ENCODE peak calls at places on chromosomes 12 and 14, in nine cellular contexts. One of them, this sample, is unnamed.
A peak's percentile ranks its signal among the peaks of the same experiment; 100 is the strongest.

GRCh38 chr12:27984275-27984674 is 11.7 kb upstream of the PTHLH start:
- DNase-seq in BE2C: no peak
- DNase-seq in H54: no peak
- DNase-seq in stomach: no peak
- DNase-seq in NCI-H1694 treated with DMSO at 0.1 percent for 48 hours: no peak
- DNase-seq in NCI-H748 treated with DMSO at 0.1 percent for 48 hours: no peak
- DNase-seq in stimulated activated CD4-positive, alpha-beta T cell treated with anti-CD3 and anti-CD28 coated beads, Interleukin-4, amount 100 ng/mL, for 24 hours: no peak
- DNase-seq in activated naive CD8-positive, alpha-beta T cell treated with anti-CD3 and anti-CD28 coated beads, Interleukin-2, amount 10 ng/mL, durations not matched to agents 7 days and 5 days: no peak
- DNase-seq in kidney: no peak
- DNase-seq in this sample: no peak

GRCh38 chr14:94663965-94664704 is 51.9 kb downstream of the SERPINA3 start:
- DNase-seq in BE2C: no peak
- DNase-seq in H54: no peak
- DNase-seq in stomach: no peak
- DNase-seq in NCI-H1694 treated with DMSO at 0.1 percent for 48 hours: no peak
- DNase-seq in NCI-H748 treated with DMSO at 0.1 percent for 48 hours: no peak
- DNase-seq in stimulated activated CD4-positive, alpha-beta T cell treated with anti-CD3 and anti-CD28 coated beads, Interleukin-4, amount 100 ng/mL, for 24 hours: no peak
- DNase-seq in activated naive CD8-positive, alpha-beta T cell treated with anti-CD3 and anti-CD28 coated beads, Interleukin-2, amount 10 ng/mL, durations not matched to agents 7 days and 5 days: no peak
- DNase-seq in kidney: no peak
- DNase-seq in this sample: no peak

GRCh38 chr12:125453751-125454150 is 388.5 kb downstream of the AACS start:
- DNase-seq in BE2C: no peak
- DNase-seq in H54: no peak
- DNase-seq in stomach: no peak
- DNase-seq in NCI-H1694 treated with DMSO at 0.1 percent for 48 hours: no peak
- DNase-seq in NCI-H748 treated with DMSO at 0.1 percent for 48 hours: no peak
- DNase-seq in stimulated activated CD4-positive, alpha-beta T cell treated with anti-CD3 and anti-CD28 coated beads, Interleukin-4, amount 100 ng/mL, for 24 hours: no peak
- DNase-seq in activated naive CD8-positive, alpha-beta T cell treated with anti-CD3 and anti-CD28 coated beads, Interleukin-2, amount 10 ng/mL, durations not matched to agents 7 days and 5 days: no peak
- DNase-seq in kidney: no peak
- DNase-seq in this sample: no peak

GRCh38 chr14:95555053-95555452 is 20.2 kb downstream of the GLRX5 start:
- DNase-seq in BE2C: no peak
- DNase-seq in H54: no peak
- DNase-seq in stomach: no peak
- DNase-seq in NCI-H1694 treated with DMSO at 0.1 percent for 48 hours: no peak
- DNase-seq in NCI-H748 treated with DMSO at 0.1 percent for 48 hours: no peak
- DNase-seq in stimulated activated CD4-positive, alpha-beta T cell treated with anti-CD3 and anti-CD28 coated beads, Interleukin-4, amount 100 ng/mL, for 24 hours: no peak
- DNase-seq in activated naive CD8-positive, alpha-beta T cell treated with anti-CD3 and anti-CD28 coated beads, Interleukin-2, amount 10 ng/mL, durations not matched to agents 7 days and 5 days: no peak
- DNase-seq in kidney: no peak
- DNase-seq in this sample: no peak

GRCh38 chr12:9727813-9728212 is 5.1 kb downstream of the CLECL1 start:
- DNase-seq in BE2C: no peak
- DNase-seq in H54: no peak
- DNase-seq in stomach: no peak
- DNase-seq in NCI-H1694 treated with DMSO at 0.1 percent for 48 hours: no peak
- DNase-seq in NCI-H748 treated with DMSO at 0.1 percent for 48 hours: no peak
- DNase-seq in stimulated activated CD4-positive, alpha-beta T cell treated with anti-CD3 and anti-CD28 coated beads, Interleukin-4, amount 100 ng/mL, for 24 hours: no peak
- DNase-seq in activated naive CD8-positive, alpha-beta T cell treated with anti-CD3 and anti-CD28 coated beads, Interleukin-2, amount 10 ng/mL, durations not matched to agents 7 days and 5 days: no peak
- DNase-seq in kidney: no peak
- DNase-seq in this sample: no peak

GRCh38 chr12:66862586-66862985 is 183.7 kb upstream of the GRIP1 start:
- DNase-seq in BE2C: no peak
- DNase-seq in H54: no peak
- DNase-seq in stomach: no peak
- DNase-seq in NCI-H1694 treated with DMSO at 0.1 percent for 48 hours: no peak
- DNase-seq in NCI-H748 treated with DMSO at 0.1 percent for 48 hours: no peak
- DNase-seq in stimulated activated CD4-positive, alpha-beta T cell treated with anti-CD3 and anti-CD28 coated beads, Interleukin-4, amount 100 ng/mL, for 24 hours: no peak
- DNase-seq in activated naive CD8-positive, alpha-beta T cell treated with anti-CD3 and anti-CD28 coated beads, Interleukin-2, amount 10 ng/mL, durations not matched to agents 7 days and 5 days: no peak
- DNase-seq in kidney: no peak
- DNase-seq in this sample: no peak

GRCh38 chr12:80938397-80938796 is 663 bp upstream of the LIN7A start:
- DNase-seq in BE2C: no peak
- DNase-seq in H54: no peak
- DNase-seq in stomach: no peak
- DNase-seq in NCI-H1694 treated with DMSO at 0.1 percent for 48 hours: no peak
- DNase-seq in NCI-H748 treated with DMSO at 0.1 percent for 48 hours: no peak
- DNase-seq in stimulated activated CD4-positive, alpha-beta T cell treated with anti-CD3 and anti-CD28 coated beads, Interleukin-4, amount 100 ng/mL, for 24 hours: no peak
- DNase-seq in activated naive CD8-positive, alpha-beta T cell treated with anti-CD3 and anti-CD28 coated beads, Interleukin-2, amount 10 ng/mL, durations not matched to agents 7 days and 5 days: no peak
- DNase-seq in kidney: no peak
- DNase-seq in this sample: no peak

GRCh38 chr12:132275110-132275531 is 54.3 kb downstream of the GALNT9 start:
- DNase-seq in BE2C: peak; percentile 66
- DNase-seq in H54: peak; percentile 99
- DNase-seq in stomach: peak; percentile 28
- DNase-seq in NCI-H1694 treated with DMSO at 0.1 percent for 48 hours: no peak
- DNase-seq in NCI-H748 treated with DMSO at 0.1 percent for 48 hours: peak; percentile 29
- DNase-seq in stimulated activated CD4-positive, alpha-beta T cell treated with anti-CD3 and anti-CD28 coated beads, Interleukin-4, amount 100 ng/mL, for 24 hours: no peak
- DNase-seq in activated naive CD8-positive, alpha-beta T cell treated with anti-CD3 and anti-CD28 coated beads, Interleukin-2, amount 10 ng/mL, durations not matched to agents 7 days and 5 days: no peak
- DNase-seq in kidney: peak; percentile 89
- DNase-seq in this sample: no peak

GRCh38 chr12:53180270-53180930 is at the start of the genes CSAD and ZNF740:
- DNase-seq in BE2C: peak; percentile 99
- DNase-seq in H54: peak; percentile 98
- DNase-seq in stomach: peak; percentile 97
- DNase-seq in NCI-H1694 treated with DMSO at 0.1 percent for 48 hours: peak; percentile 86
- DNase-seq in NCI-H748 treated with DMSO at 0.1 percent for 48 hours: peak; percentile 96
- DNase-seq in stimulated activated CD4-positive, alpha-beta T cell treated with anti-CD3 and anti-CD28 coated beads, Interleukin-4, amount 100 ng/mL, for 24 hours: peak; percentile 98
- DNase-seq in activated naive CD8-positive, alpha-beta T cell treated with anti-CD3 and anti-CD28 coated beads, Interleukin-2, amount 10 ng/mL, durations not matched to agents 7 days and 5 days: peak; percentile 94
- DNase-seq in kidney: peak; percentile 100
- DNase-seq in this sample: peak; percentile 98

GRCh38 chr12:76882367-76882766 is 3.5 kb upstream of the CSRP2 start:
- DNase-seq in BE2C: no peak
- DNase-seq in H54: no peak
- DNase-seq in stomach: no peak
- DNase-seq in NCI-H1694 treated with DMSO at 0.1 percent for 48 hours: no peak
- DNase-seq in NCI-H748 treated with DMSO at 0.1 percent for 48 hours: no peak
- DNase-seq in stimulated activated CD4-positive, alpha-beta T cell treated with anti-CD3 and anti-CD28 coated beads, Interleukin-4, amount 100 ng/mL, for 24 hours: no peak
- DNase-seq in activated naive CD8-positive, alpha-beta T cell treated with anti-CD3 and anti-CD28 coated beads, Interleukin-2, amount 10 ng/mL, durations not matched to agents 7 days and 5 days: no peak
- DNase-seq in kidney: no peak
- DNase-seq in this sample: no peak

GRCh38 chr12:92363295-92364146 is 217.9 kb upstream of the BTG1 start:
- DNase-seq in BE2C: peak; percentile 54
- DNase-seq in H54: no peak
- DNase-seq in stomach: no peak
- DNase-seq in NCI-H1694 treated with DMSO at 0.1 percent for 48 hours: no peak
- DNase-seq in NCI-H748 treated with DMSO at 0.1 percent for 48 hours: no peak
- DNase-seq in stimulated activated CD4-positive, alpha-beta T cell treated with anti-CD3 and anti-CD28 coated beads, Interleukin-4, amount 100 ng/mL, for 24 hours: peak; percentile 33
- DNase-seq in activated naive CD8-positive, alpha-beta T cell treated with anti-CD3 and anti-CD28 coated beads, Interleukin-2, amount 10 ng/mL, durations not matched to agents 7 days and 5 days: peak; percentile 58
- DNase-seq in kidney: peak; percentile 74
- DNase-seq in this sample: peak; percentile 59

GRCh38 chr14:51087024-51087423 is 7.9 kb downstream of the TRIM9 start:
- DNase-seq in BE2C: peak; percentile 31
- DNase-seq in H54: peak; percentile 20
- DNase-seq in stomach: no peak
- DNase-seq in NCI-H1694 treated with DMSO at 0.1 percent for 48 hours: no peak
- DNase-seq in NCI-H748 treated with DMSO at 0.1 percent for 48 hours: peak; percentile 41
- DNase-seq in stimulated activated CD4-positive, alpha-beta T cell treated with anti-CD3 and anti-CD28 coated beads, Interleukin-4, amount 100 ng/mL, for 24 hours: no peak
- DNase-seq in activated naive CD8-positive, alpha-beta T cell treated with anti-CD3 and anti-CD28 coated beads, Interleukin-2, amount 10 ng/mL, durations not matched to agents 7 days and 5 days: no peak
- DNase-seq in kidney: peak; percentile 82
- DNase-seq in this sample: no peak

GRCh38 chr12:109953656-109954055 is 42.5 kb downstream of the GIT2 start:
- DNase-seq in BE2C: no peak
- DNase-seq in H54: no peak
- DNase-seq in stomach: no peak
- DNase-seq in NCI-H1694 treated with DMSO at 0.1 percent for 48 hours: no peak
- DNase-seq in NCI-H748 treated with DMSO at 0.1 percent for 48 hours: no peak
- DNase-seq in stimulated activated CD4-positive, alpha-beta T cell treated with anti-CD3 and anti-CD28 coated beads, Interleukin-4, amount 100 ng/mL, for 24 hours: no peak
- DNase-seq in activated naive CD8-positive, alpha-beta T cell treated with anti-CD3 and anti-CD28 coated beads, Interleukin-2, amount 10 ng/mL, durations not matched to agents 7 days and 5 days: no peak
- DNase-seq in kidney: no peak
- DNase-seq in this sample: no peak

GRCh38 chr14:59248170-59248569 is 59.7 kb downstream of the DAAM1 start:
- DNase-seq in BE2C: no peak
- DNase-seq in H54: no peak
- DNase-seq in stomach: no peak
- DNase-seq in NCI-H1694 treated with DMSO at 0.1 percent for 48 hours: no peak
- DNase-seq in NCI-H748 treated with DMSO at 0.1 percent for 48 hours: no peak
- DNase-seq in stimulated activated CD4-positive, alpha-beta T cell treated with anti-CD3 and anti-CD28 coated beads, Interleukin-4, amount 100 ng/mL, for 24 hours: no peak
- DNase-seq in activated naive CD8-positive, alpha-beta T cell treated with anti-CD3 and anti-CD28 coated beads, Interleukin-2, amount 10 ng/mL, durations not matched to agents 7 days and 5 days: no peak
- DNase-seq in kidney: no peak
- DNase-seq in this sample: no peak

GRCh38 chr12:18683603-18684002 is 54.2 kb downstream of the PLCZ1 start:
- DNase-seq in BE2C: no peak
- DNase-seq in H54: no peak
- DNase-seq in stomach: no peak
- DNase-seq in NCI-H1694 treated with DMSO at 0.1 percent for 48 hours: no peak
- DNase-seq in NCI-H748 treated with DMSO at 0.1 percent for 48 hours: no peak
- DNase-seq in stimulated activated CD4-positive, alpha-beta T cell treated with anti-CD3 and anti-CD28 coated beads, Interleukin-4, amount 100 ng/mL, for 24 hours: no peak
- DNase-seq in activated naive CD8-positive, alpha-beta T cell treated with anti-CD3 and anti-CD28 coated beads, Interleukin-2, amount 10 ng/mL, durations not matched to agents 7 days and 5 days: no peak
- DNase-seq in kidney: no peak
- DNase-seq in this sample: no peak

GRCh38 chr12:80173465-80173864 is 74.1 kb downstream of the OTOGL start:
- DNase-seq in BE2C: no peak
- DNase-seq in H54: no peak
- DNase-seq in stomach: no peak
- DNase-seq in NCI-H1694 treated with DMSO at 0.1 percent for 48 hours: no peak
- DNase-seq in NCI-H748 treated with DMSO at 0.1 percent for 48 hours: no peak
- DNase-seq in stimulated activated CD4-positive, alpha-beta T cell treated with anti-CD3 and anti-CD28 coated beads, Interleukin-4, amount 100 ng/mL, for 24 hours: no peak
- DNase-seq in activated naive CD8-positive, alpha-beta T cell treated with anti-CD3 and anti-CD28 coated beads, Interleukin-2, amount 10 ng/mL, durations not matched to agents 7 days and 5 days: no peak
- DNase-seq in kidney: no peak
- DNase-seq in this sample: no peak

GRCh38 chr12:64137117-64137516 is 85.0 kb downstream of the KICS2 start:
- DNase-seq in BE2C: no peak
- DNase-seq in H54: no peak
- DNase-seq in stomach: no peak
- DNase-seq in NCI-H1694 treated with DMSO at 0.1 percent for 48 hours: no peak
- DNase-seq in NCI-H748 treated with DMSO at 0.1 percent for 48 hours: no peak
- DNase-seq in stimulated activated CD4-positive, alpha-beta T cell treated with anti-CD3 and anti-CD28 coated beads, Interleukin-4, amount 100 ng/mL, for 24 hours: no peak
- DNase-seq in activated naive CD8-positive, alpha-beta T cell treated with anti-CD3 and anti-CD28 coated beads, Interleukin-2, amount 10 ng/mL, durations not matched to agents 7 days and 5 days: no peak
- DNase-seq in kidney: no peak
- DNase-seq in this sample: no peak

GRCh38 chr14:101559624-101560533 is 1.4 kb upstream of the DIO3 start:
- DNase-seq in BE2C: no peak
- DNase-seq in H54: no peak
- DNase-seq in stomach: no peak
- DNase-seq in NCI-H1694 treated with DMSO at 0.1 percent for 48 hours: no peak
- DNase-seq in NCI-H748 treated with DMSO at 0.1 percent for 48 hours: no peak
- DNase-seq in stimulated activated CD4-positive, alpha-beta T cell treated with anti-CD3 and anti-CD28 coated beads, Interleukin-4, amount 100 ng/mL, for 24 hours: no peak
- DNase-seq in activated naive CD8-positive, alpha-beta T cell treated with anti-CD3 and anti-CD28 coated beads, Interleukin-2, amount 10 ng/mL, durations not matched to agents 7 days and 5 days: no peak
- DNase-seq in kidney: peak; percentile 80
- DNase-seq in this sample: peak; percentile 64

GRCh38 chr12:7989827-7990491 is 42.6 kb upstream of the FOXJ2 start:
- DNase-seq in BE2C: no peak
- DNase-seq in H54: no peak
- DNase-seq in stomach: peak; percentile 29
- DNase-seq in NCI-H1694 treated with DMSO at 0.1 percent for 48 hours: no peak
- DNase-seq in NCI-H748 treated with DMSO at 0.1 percent for 48 hours: no peak
- DNase-seq in stimulated activated CD4-positive, alpha-beta T cell treated with anti-CD3 and anti-CD28 coated beads, Interleukin-4, amount 100 ng/mL, for 24 hours: peak; percentile 75
- DNase-seq in activated naive CD8-positive, alpha-beta T cell treated with anti-CD3 and anti-CD28 coated beads, Interleukin-2, amount 10 ng/mL, durations not matched to agents 7 days and 5 days: peak; percentile 64
- DNase-seq in kidney: peak; percentile 76
- DNase-seq in this sample: peak; percentile 13

GRCh38 chr14:68879841-68880575 is 87.1 kb upstream of the ZFP36L1 start:
- DNase-seq in BE2C: no peak
- DNase-seq in H54: no peak
- DNase-seq in stomach: no peak
- DNase-seq in NCI-H1694 treated with DMSO at 0.1 percent for 48 hours: no peak
- DNase-seq in NCI-H748 treated with DMSO at 0.1 percent for 48 hours: no peak
- DNase-seq in stimulated activated CD4-positive, alpha-beta T cell treated with anti-CD3 and anti-CD28 coated beads, Interleukin-4, amount 100 ng/mL, for 24 hours: no peak
- DNase-seq in activated naive CD8-positive, alpha-beta T cell treated with anti-CD3 and anti-CD28 coated beads, Interleukin-2, amount 10 ng/mL, durations not matched to agents 7 days and 5 days: no peak
- DNase-seq in kidney: peak; percentile 42
- DNase-seq in this sample: peak; percentile 6

GRCh38 chr12:51293693-51294092 is 23.5 kb upstream of the SMAGP start:
- DNase-seq in BE2C: no peak
- DNase-seq in H54: no peak
- DNase-seq in stomach: no peak
- DNase-seq in NCI-H1694 treated with DMSO at 0.1 percent for 48 hours: no peak
- DNase-seq in NCI-H748 treated with DMSO at 0.1 percent for 48 hours: no peak
- DNase-seq in stimulated activated CD4-positive, alpha-beta T cell treated with anti-CD3 and anti-CD28 coated beads, Interleukin-4, amount 100 ng/mL, for 24 hours: no peak
- DNase-seq in activated naive CD8-positive, alpha-beta T cell treated with anti-CD3 and anti-CD28 coated beads, Interleukin-2, amount 10 ng/mL, durations not matched to agents 7 days and 5 days: no peak
- DNase-seq in kidney: no peak
- DNase-seq in this sample: no peak

GRCh38 chr12:89525002-89525823 is 617 bp upstream of the GALNT4 start:
- DNase-seq in BE2C: peak; percentile 57
- DNase-seq in H54: peak; percentile 27
- DNase-seq in stomach: peak; percentile 52
- DNase-seq in NCI-H1694 treated with DMSO at 0.1 percent for 48 hours: no peak
- DNase-seq in NCI-H748 treated with DMSO at 0.1 percent for 48 hours: peak; percentile 17
- DNase-seq in stimulated activated CD4-positive, alpha-beta T cell treated with anti-CD3 and anti-CD28 coated beads, Interleukin-4, amount 100 ng/mL, for 24 hours: peak; percentile 36
- DNase-seq in activated naive CD8-positive, alpha-beta T cell treated with anti-CD3 and anti-CD28 coated beads, Interleukin-2, amount 10 ng/mL, durations not matched to agents 7 days and 5 days: peak; percentile 71
- DNase-seq in kidney: peak; percentile 83
- DNase-seq in this sample: peak; percentile 43

GRCh38 chr12:44835641-44836379 is 40.3 kb downstream of the NELL2 start:
- DNase-seq in BE2C: no peak
- DNase-seq in H54: no peak
- DNase-seq in stomach: no peak
- DNase-seq in NCI-H1694 treated with DMSO at 0.1 percent for 48 hours: no peak
- DNase-seq in NCI-H748 treated with DMSO at 0.1 percent for 48 hours: no peak
- DNase-seq in stimulated activated CD4-positive, alpha-beta T cell treated with anti-CD3 and anti-CD28 coated beads, Interleukin-4, amount 100 ng/mL, for 24 hours: peak; percentile 38
- DNase-seq in activated naive CD8-positive, alpha-beta T cell treated with anti-CD3 and anti-CD28 coated beads, Interleukin-2, amount 10 ng/mL, durations not matched to agents 7 days and 5 days: no peak
- DNase-seq in kidney: no peak
- DNase-seq in this sample: peak; percentile 22

GRCh38 chr12:57280234-57281062 is 29.5 kb upstream of the STAC3 start:
- DNase-seq in BE2C: peak; percentile 75
- DNase-seq in H54: peak; percentile 65
- DNase-seq in stomach: peak; percentile 39
- DNase-seq in NCI-H1694 treated with DMSO at 0.1 percent for 48 hours: no peak
- DNase-seq in NCI-H748 treated with DMSO at 0.1 percent for 48 hours: no peak
- DNase-seq in stimulated activated CD4-positive, alpha-beta T cell treated with anti-CD3 and anti-CD28 coated beads, Interleukin-4, amount 100 ng/mL, for 24 hours: peak; percentile 83
- DNase-seq in activated naive CD8-positive, alpha-beta T cell treated with anti-CD3 and anti-CD28 coated beads, Interleukin-2, amount 10 ng/mL, durations not matched to agents 7 days and 5 days: peak; percentile 57
- DNase-seq in kidney: peak; percentile 75
- DNase-seq in this sample: peak; percentile 48

GRCh38 chr12:70784042-70784668 is 136.4 kb downstream of the PTPRR start:
- DNase-seq in BE2C: no peak
- DNase-seq in H54: no peak
- DNase-seq in stomach: no peak
- DNase-seq in NCI-H1694 treated with DMSO at 0.1 percent for 48 hours: no peak
- DNase-seq in NCI-H748 treated with DMSO at 0.1 percent for 48 hours: no peak
- DNase-seq in stimulated activated CD4-positive, alpha-beta T cell treated with anti-CD3 and anti-CD28 coated beads, Interleukin-4, amount 100 ng/mL, for 24 hours: no peak
- DNase-seq in activated naive CD8-positive, alpha-beta T cell treated with anti-CD3 and anti-CD28 coated beads, Interleukin-2, amount 10 ng/mL, durations not matched to agents 7 days and 5 days: no peak
- DNase-seq in kidney: peak; percentile 54
- DNase-seq in this sample: no peak

GRCh38 chr12:111597731-111598636 is 1.1 kb downstream of the ATXN2 start:
- DNase-seq in BE2C: peak; percentile 63
- DNase-seq in H54: peak; percentile 50
- DNase-seq in stomach: peak; percentile 60
- DNase-seq in NCI-H1694 treated with DMSO at 0.1 percent for 48 hours: no peak
- DNase-seq in NCI-H748 treated with DMSO at 0.1 percent for 48 hours: no peak
- DNase-seq in stimulated activated CD4-positive, alpha-beta T cell treated with anti-CD3 and anti-CD28 coated beads, Interleukin-4, amount 100 ng/mL, for 24 hours: peak; percentile 28
- DNase-seq in activated naive CD8-positive, alpha-beta T cell treated with anti-CD3 and anti-CD28 coated beads, Interleukin-2, amount 10 ng/mL, durations not matched to agents 7 days and 5 days: peak; percentile 59
- DNase-seq in kidney: peak; percentile 88
- DNase-seq in this sample: peak; percentile 40

GRCh38 chr12:10771132-10771733 is 31.2 kb downstream of the TAS2R7 start:
- DNase-seq in BE2C: no peak
- DNase-seq in H54: no peak
- DNase-seq in stomach: no peak
- DNase-seq in NCI-H1694 treated with DMSO at 0.1 percent for 48 hours: peak; percentile 71
- DNase-seq in NCI-H748 treated with DMSO at 0.1 percent for 48 hours: peak; percentile 8
- DNase-seq in stimulated activated CD4-positive, alpha-beta T cell treated with anti-CD3 and anti-CD28 coated beads, Interleukin-4, amount 100 ng/mL, for 24 hours: no peak
- DNase-seq in activated naive CD8-positive, alpha-beta T cell treated with anti-CD3 and anti-CD28 coated beads, Interleukin-2, amount 10 ng/mL, durations not matched to agents 7 days and 5 days: no peak
- DNase-seq in kidney: no peak
- DNase-seq in this sample: no peak

GRCh38 chr12:5518584-5519365 is 86.9 kb downstream of the NTF3 start:
- DNase-seq in BE2C: no peak
- DNase-seq in H54: no peak
- DNase-seq in stomach: no peak
- DNase-seq in NCI-H1694 treated with DMSO at 0.1 percent for 48 hours: no peak
- DNase-seq in NCI-H748 treated with DMSO at 0.1 percent for 48 hours: no peak
- DNase-seq in stimulated activated CD4-positive, alpha-beta T cell treated with anti-CD3 and anti-CD28 coated beads, Interleukin-4, amount 100 ng/mL, for 24 hours: no peak
- DNase-seq in activated naive CD8-positive, alpha-beta T cell treated with anti-CD3 and anti-CD28 coated beads, Interleukin-2, amount 10 ng/mL, durations not matched to agents 7 days and 5 days: no peak
- DNase-seq in kidney: no peak
- DNase-seq in this sample: no peak

GRCh38 chr12:93832126-93832525 is 155.0 kb downstream of the CRADD start:
- DNase-seq in BE2C: no peak
- DNase-seq in H54: no peak
- DNase-seq in stomach: no peak
- DNase-seq in NCI-H1694 treated with DMSO at 0.1 percent for 48 hours: no peak
- DNase-seq in NCI-H748 treated with DMSO at 0.1 percent for 48 hours: no peak
- DNase-seq in stimulated activated CD4-positive, alpha-beta T cell treated with anti-CD3 and anti-CD28 coated beads, Interleukin-4, amount 100 ng/mL, for 24 hours: no peak
- DNase-seq in activated naive CD8-positive, alpha-beta T cell treated with anti-CD3 and anti-CD28 coated beads, Interleukin-2, amount 10 ng/mL, durations not matched to agents 7 days and 5 days: no peak
- DNase-seq in kidney: no peak
- DNase-seq in this sample: no peak

GRCh38 chr12:90622431-90622830 is 332.5 kb downstream of the CCER1 start:
- DNase-seq in BE2C: peak; percentile 59
- DNase-seq in H54: no peak
- DNase-seq in stomach: no peak
- DNase-seq in NCI-H1694 treated with DMSO at 0.1 percent for 48 hours: no peak
- DNase-seq in NCI-H748 treated with DMSO at 0.1 percent for 48 hours: no peak
- DNase-seq in stimulated activated CD4-positive, alpha-beta T cell treated with anti-CD3 and anti-CD28 coated beads, Interleukin-4, amount 100 ng/mL, for 24 hours: no peak
- DNase-seq in activated naive CD8-positive, alpha-beta T cell treated with anti-CD3 and anti-CD28 coated beads, Interleukin-2, amount 10 ng/mL, durations not matched to agents 7 days and 5 days: no peak
- DNase-seq in kidney: no peak
- DNase-seq in this sample: no peak

GRCh38 chr12:110247340-110248095 is 33.5 kb upstream of the ATP2A2 start:
- DNase-seq in BE2C: peak; percentile 46
- DNase-seq in H54: no peak
- DNase-seq in stomach: peak; percentile 73
- DNase-seq in NCI-H1694 treated with DMSO at 0.1 percent for 48 hours: no peak
- DNase-seq in NCI-H748 treated with DMSO at 0.1 percent for 48 hours: no peak
- DNase-seq in stimulated activated CD4-positive, alpha-beta T cell treated with anti-CD3 and anti-CD28 coated beads, Interleukin-4, amount 100 ng/mL, for 24 hours: no peak
- DNase-seq in activated naive CD8-positive, alpha-beta T cell treated with anti-CD3 and anti-CD28 coated beads, Interleukin-2, amount 10 ng/mL, durations not matched to agents 7 days and 5 days: no peak
- DNase-seq in kidney: peak; percentile 82
- DNase-seq in this sample: peak; percentile 64